ENCODE peak calls at places on chromosomes 2 and 18, in seven cellular contexts. One of them, this sample, is unnamed.

GRCh38 chr18:64055019-64055418 is 85.1 kb downstream of the SERPINB8 start:
- DNase-seq in stomach: no peak
- DNase-seq in adrenal gland: no peak
- DNase-seq in heart left ventricle: no peak
- DNase-seq in neural progenitor cell: no peak
- DNase-seq in effector memory CD4-positive, alpha-beta T cell: no peak
- DNase-seq in fibroblast of lung: no peak
- DNase-seq in this sample: no peak

GRCh38 chr2:240629968-240630770 is 4.9 kb downstream of the GPR35 start:
- DNase-seq in neural progenitor cell: no peak
- DNase-seq in heart left ventricle: no peak
- DNase-seq in adrenal gland: peak; percentile 9
- DNase-seq in fibroblast of lung: no peak
- DNase-seq in effector memory CD4-positive, alpha-beta T cell: no peak
- DNase-seq in stomach: no peak
- DNase-seq in this sample: peak; percentile 76

GRCh38 chr2:85524567-85524923 is 14.4 kb upstream of the MAT2A start:
- DNase-seq in neural progenitor cell: peak; percentile 49
- DNase-seq in heart left ventricle: no peak
- DNase-seq in effector memory CD4-positive, alpha-beta T cell: no peak
- DNase-seq in adrenal gland: no peak
- DNase-seq in stomach: peak; percentile 31
- DNase-seq in fibroblast of lung: no peak
- DNase-seq in this sample: no peak

GRCh38 chr2:173544621-173545363 is 190.1 kb downstream of the CDCA7 start:
- DNase-seq in stomach: no peak
- DNase-seq in effector memory CD4-positive, alpha-beta T cell: no peak
- DNase-seq in neural progenitor cell: no peak
- DNase-seq in heart left ventricle: no peak
- DNase-seq in adrenal gland: no peak
- DNase-seq in fibroblast of lung: no peak
- DNase-seq in this sample: no peak

GRCh38 chr18:78113445-78113844 is 863.8 kb downstream of the GALR1 start:
- DNase-seq in neural progenitor cell: no peak
- DNase-seq in effector memory CD4-positive, alpha-beta T cell: no peak
- DNase-seq in stomach: no peak
- DNase-seq in heart left ventricle: no peak
- DNase-seq in adrenal gland: no peak
- DNase-seq in fibroblast of lung: no peak
- DNase-seq in this sample: no peak

GRCh38 chr2:106649306-106649705 is 162.1 kb downstream of the CD8B2 start:
- DNase-seq in effector memory CD4-positive, alpha-beta T cell: no peak
- DNase-seq in stomach: no peak
- DNase-seq in heart left ventricle: no peak
- DNase-seq in neural progenitor cell: no peak
- DNase-seq in adrenal gland: no peak
- DNase-seq in fibroblast of lung: no peak
- DNase-seq in this sample: no peak

GRCh38 chr2:131146255-131146654 is 41.1 kb downstream of the PLEKHB2 start:
- DNase-seq in effector memory CD4-positive, alpha-beta T cell: no peak
- DNase-seq in stomach: no peak
- DNase-seq in heart left ventricle: no peak
- DNase-seq in neural progenitor cell: no peak
- DNase-seq in fibroblast of lung: no peak
- DNase-seq in adrenal gland: no peak
- DNase-seq in this sample: no peak

GRCh38 chr2:28436525-28437051 is 43.9 kb downstream of the FOSL2 start:
- DNase-seq in effector memory CD4-positive, alpha-beta T cell: no peak
- DNase-seq in heart left ventricle: no peak
- DNase-seq in adrenal gland: no peak
- DNase-seq in fibroblast of lung: no peak
- DNase-seq in neural progenitor cell: no peak
- DNase-seq in stomach: no peak
- DNase-seq in this sample: no peak

GRCh38 chr2:213281156-213281555 is 3.1 kb upstream of the SPAG16 start:
- DNase-seq in adrenal gland: no peak
- DNase-seq in stomach: no peak
- DNase-seq in neural progenitor cell: no peak
- DNase-seq in heart left ventricle: no peak
- DNase-seq in effector memory CD4-positive, alpha-beta T cell: no peak
- DNase-seq in fibroblast of lung: peak; percentile 49
- DNase-seq in this sample: no peak

GRCh38 chr2:119682578-119682977 is 3.6 kb downstream of the TMEM177 start:
- DNase-seq in heart left ventricle: no peak
- DNase-seq in adrenal gland: no peak
- DNase-seq in neural progenitor cell: no peak
- DNase-seq in stomach: peak; percentile 22
- DNase-seq in effector memory CD4-positive, alpha-beta T cell: no peak
- DNase-seq in fibroblast of lung: no peak
- DNase-seq in this sample: peak; percentile 38

GRCh38 chr2:143475131-143475784 is 346.0 kb downstream of the ARHGAP15 start:
- DNase-seq in effector memory CD4-positive, alpha-beta T cell: no peak
- DNase-seq in adrenal gland: no peak
- DNase-seq in stomach: no peak
- DNase-seq in heart left ventricle: no peak
- DNase-seq in fibroblast of lung: no peak
- DNase-seq in neural progenitor cell: no peak
- DNase-seq in this sample: no peak

GRCh38 chr2:179751184-179751809 is 110.1 kb downstream of the ZNF385B start:
- DNase-seq in stomach: no peak
- DNase-seq in heart left ventricle: no peak
- DNase-seq in neural progenitor cell: peak; percentile 26
- DNase-seq in fibroblast of lung: peak; percentile 14
- DNase-seq in adrenal gland: no peak
- DNase-seq in effector memory CD4-positive, alpha-beta T cell: no peak
- DNase-seq in this sample: no peak

GRCh38 chr2:240259924-240260529 is 119.6 kb upstream of the OTOS start:
- DNase-seq in heart left ventricle: peak; percentile 66
- DNase-seq in stomach: no peak
- DNase-seq in adrenal gland: no peak
- DNase-seq in neural progenitor cell: no peak
- DNase-seq in effector memory CD4-positive, alpha-beta T cell: no peak
- DNase-seq in fibroblast of lung: no peak
- DNase-seq in this sample: no peak

GRCh38 chr2:113282747-113283533 is 4.2 kb upstream of the PAX8 start:
- DNase-seq in neural progenitor cell: peak; percentile 16
- DNase-seq in effector memory CD4-positive, alpha-beta T cell: no peak
- DNase-seq in heart left ventricle: peak; percentile 47
- DNase-seq in stomach: peak; percentile 80
- DNase-seq in fibroblast of lung: peak; percentile 48
- DNase-seq in adrenal gland: peak; percentile 92
- DNase-seq in this sample: peak; percentile 91

GRCh38 chr2:68709421-68709911 is 25.1 kb upstream of the ARHGAP25 start:
- DNase-seq in fibroblast of lung: peak; percentile 41
- DNase-seq in stomach: no peak
- DNase-seq in neural progenitor cell: peak; percentile 71
- DNase-seq in heart left ventricle: no peak
- DNase-seq in effector memory CD4-positive, alpha-beta T cell: no peak
- DNase-seq in adrenal gland: peak; percentile 22
- DNase-seq in this sample: no peak

GRCh38 chr2:33570681-33571080 is 28.4 kb downstream of the FAM98A start:
- DNase-seq in effector memory CD4-positive, alpha-beta T cell: no peak
- DNase-seq in fibroblast of lung: no peak
- DNase-seq in stomach: no peak
- DNase-seq in neural progenitor cell: no peak
- DNase-seq in adrenal gland: no peak
- DNase-seq in heart left ventricle: no peak
- DNase-seq in this sample: no peak

DNA sequence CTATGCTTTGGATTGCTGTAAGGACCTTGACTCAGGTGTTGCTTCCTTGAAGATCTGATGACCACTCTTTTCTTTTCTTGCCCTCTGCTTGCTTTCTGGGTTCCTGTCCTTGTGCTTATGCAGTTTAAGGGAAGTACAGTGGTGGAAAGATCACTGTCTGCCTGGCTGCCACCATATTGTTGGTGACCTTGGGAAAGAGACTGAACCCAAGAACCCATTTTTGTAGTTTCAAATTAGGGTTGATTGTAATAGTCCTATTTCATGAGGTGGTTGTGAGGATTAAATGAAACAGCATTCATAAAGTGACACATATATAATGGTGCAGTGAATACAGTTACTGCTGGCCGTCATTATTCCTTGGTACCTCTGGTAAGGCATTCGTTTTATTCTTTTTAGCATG is 41.1 kb downstream of the MAP4K4 start:
- DNase-seq in heart left ventricle: no peak
- DNase-seq in effector memory CD4-positive, alpha-beta T cell: no peak
- DNase-seq in fibroblast of lung: no peak
- DNase-seq in stomach: no peak
- DNase-seq in adrenal gland: no peak
- DNase-seq in neural progenitor cell: no peak
- DNase-seq in this sample: no peak
- H3K4me1 ChIP-seq in heart left ventricle: peaks cover 94% of the 10 kb centered on the region
- H3K4me1 ChIP-seq in effector memory CD4-positive, alpha-beta T cell: peaks cover 21% of the 10 kb centered on the region
- H3K4me1 ChIP-seq in fibroblast of lung: peaks cover 32% of the 10 kb centered on the region
- H3K4me1 ChIP-seq in stomach: peaks cover 59% of the 10 kb centered on the region
- H3K4me1 ChIP-seq in adrenal gland: peaks cover 3% of the 10 kb centered on the region
- H3K4me1 ChIP-seq in neural progenitor cell: peaks cover 33% of the 10 kb centered on the region
- H3K4me1 ChIP-seq in this sample: peaks cover 58% of the 10 kb centered on the region

DNA sequence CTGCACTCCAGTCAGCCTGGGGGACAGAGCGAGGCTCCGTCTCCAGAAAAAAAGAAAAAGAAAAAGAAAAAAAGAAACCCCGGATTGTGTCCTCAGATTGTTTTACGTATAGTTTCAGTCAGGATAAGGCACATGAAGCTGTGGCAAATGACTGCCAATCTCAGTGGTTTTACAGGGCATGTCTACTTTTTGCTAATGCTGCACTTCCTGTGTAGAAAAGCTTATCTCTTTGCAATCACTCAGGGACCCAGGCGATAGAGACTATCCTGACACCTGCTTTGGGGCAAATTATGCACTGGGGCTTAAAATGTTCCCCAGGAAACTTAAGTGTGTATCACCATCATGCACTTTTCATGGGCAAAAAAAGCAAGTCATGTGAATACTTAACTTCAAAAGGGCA is 103.7 kb upstream of the MEIS1 start:
- DNase-seq in effector memory CD4-positive, alpha-beta T cell: no peak
- DNase-seq in fibroblast of lung: no peak
- DNase-seq in neural progenitor cell: no peak
- DNase-seq in adrenal gland: no peak
- DNase-seq in stomach: no peak
- DNase-seq in heart left ventricle: no peak
- DNase-seq in this sample: no peak
- H3K4me3 ChIP-seq in effector memory CD4-positive, alpha-beta T cell: no peak overlapping the region
- H3K4me3 ChIP-seq in fibroblast of lung: no peak overlapping the region
- H3K4me3 ChIP-seq in neural progenitor cell: no peak overlapping the region
- H3K4me3 ChIP-seq in adrenal gland: no peak overlapping the region
- H3K4me3 ChIP-seq in stomach: no peak overlapping the region
- H3K4me3 ChIP-seq in heart left ventricle: no peak overlapping the region
- H3K4me3 ChIP-seq in this sample: no peak overlapping the region

GRCh38 chr2:128605931-128606330 is 287.3 kb upstream of the HS6ST1 start:
- DNase-seq in effector memory CD4-positive, alpha-beta T cell: no peak
- DNase-seq in stomach: peak; percentile 14
- DNase-seq in neural progenitor cell: no peak
- DNase-seq in adrenal gland: no peak
- DNase-seq in heart left ventricle: no peak
- DNase-seq in fibroblast of lung: no peak
- DNase-seq in this sample: no peak
- H3K4me1 ChIP-seq in effector memory CD4-positive, alpha-beta T cell: no peaks in the 10 kb centered on the region
- H3K4me1 ChIP-seq in stomach: no peaks in the 10 kb centered on the region
- H3K4me1 ChIP-seq in neural progenitor cell: no peaks in the 10 kb centered on the region
- H3K4me1 ChIP-seq in adrenal gland: no peaks in the 10 kb centered on the region
- H3K4me1 ChIP-seq in heart left ventricle: no peaks in the 10 kb centered on the region
- H3K4me1 ChIP-seq in fibroblast of lung: no peaks in the 10 kb centered on the region
- H3K4me1 ChIP-seq in this sample: no peaks in the 10 kb centered on the region

GRCh38 chr2:88885679-88886402 is 194.4 kb downstream of the RPIA start:
- DNase-seq in heart left ventricle: no peak
- DNase-seq in neural progenitor cell: no peak
- DNase-seq in adrenal gland: no peak
- DNase-seq in fibroblast of lung: no peak
- DNase-seq in effector memory CD4-positive, alpha-beta T cell: no peak
- DNase-seq in stomach: no peak
- DNase-seq in this sample: no peak
- H3K4me3 ChIP-seq in heart left ventricle: no peak overlapping the region
- H3K4me3 ChIP-seq in neural progenitor cell: no peak overlapping the region
- H3K4me3 ChIP-seq in adrenal gland: no peak overlapping the region
- H3K4me3 ChIP-seq in fibroblast of lung: no peak overlapping the region
- H3K4me3 ChIP-seq in effector memory CD4-positive, alpha-beta T cell: no peak overlapping the region
- H3K4me3 ChIP-seq in stomach: no peak overlapping the region
- H3K4me3 ChIP-seq in this sample: no peak overlapping the region

GRCh38 chr2:200852605-200853004 is 11.9 kb downstream of the CLK1 start:
- DNase-seq in adrenal gland: no peak
- DNase-seq in stomach: no peak
- DNase-seq in effector memory CD4-positive, alpha-beta T cell: no peak
- DNase-seq in fibroblast of lung: no peak
- DNase-seq in neural progenitor cell: no peak
- DNase-seq in heart left ventricle: no peak
- DNase-seq in this sample: no peak

GRCh38 chr2:200850512-200851256 is 13.8 kb downstream of the CLK1 start:
- DNase-seq in stomach: no peak
- DNase-seq in neural progenitor cell: no peak
- DNase-seq in effector memory CD4-positive, alpha-beta T cell: no peak
- DNase-seq in adrenal gland: no peak
- DNase-seq in heart left ventricle: no peak
- DNase-seq in fibroblast of lung: no peak
- DNase-seq in this sample: no peak

GRCh38 chr2:200847939-200848338 is 16.5 kb downstream of the CLK1 start:
- DNase-seq in heart left ventricle: no peak
- DNase-seq in effector memory CD4-positive, alpha-beta T cell: no peak
- DNase-seq in fibroblast of lung: no peak
- DNase-seq in neural progenitor cell: no peak
- DNase-seq in stomach: no peak
- DNase-seq in adrenal gland: no peak
- DNase-seq in this sample: no peak

GRCh38 chr2:200847268-200847667 is 17.2 kb downstream of the CLK1 start:
- DNase-seq in neural progenitor cell: no peak
- DNase-seq in fibroblast of lung: no peak
- DNase-seq in adrenal gland: no peak
- DNase-seq in heart left ventricle: no peak
- DNase-seq in effector memory CD4-positive, alpha-beta T cell: no peak
- DNase-seq in stomach: no peak
- DNase-seq in this sample: no peak

DNA sequence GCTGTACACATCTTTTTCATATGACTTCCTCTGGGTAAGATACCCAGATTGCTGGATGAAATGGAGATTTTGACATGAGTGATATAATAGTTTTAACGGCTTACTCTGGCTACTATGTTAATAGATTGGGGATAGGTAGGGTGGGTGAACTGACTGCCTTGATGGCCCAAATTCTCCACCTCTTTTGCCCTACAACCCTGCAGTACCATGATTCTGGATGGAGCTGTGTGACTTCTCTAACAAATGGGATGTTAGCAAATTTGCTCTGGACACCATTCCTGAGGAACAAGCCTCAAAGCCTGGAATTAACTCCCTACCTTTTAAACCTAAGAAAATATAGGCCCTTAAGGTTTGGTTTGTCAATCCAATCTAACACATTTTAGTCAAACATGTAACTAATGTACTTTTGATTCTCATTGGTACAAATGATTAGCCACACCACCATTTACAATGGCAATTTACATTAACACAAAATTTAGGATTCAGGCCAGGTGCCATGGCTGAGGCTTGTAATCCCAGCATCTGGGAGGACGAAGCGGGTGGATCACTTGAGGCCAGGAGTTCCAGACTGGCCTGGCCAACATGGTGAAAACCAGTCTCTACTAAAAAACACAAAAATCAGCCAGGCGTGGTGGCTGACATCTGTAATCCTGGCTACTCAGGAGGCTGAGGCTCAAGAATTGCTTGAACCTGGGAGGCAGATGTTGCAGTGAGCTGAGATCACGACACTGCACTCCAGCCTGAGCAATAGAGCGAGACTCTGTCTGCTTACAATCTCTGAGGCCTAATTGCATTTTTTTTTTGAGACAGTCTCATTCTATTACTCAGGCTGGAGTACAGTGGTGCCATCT is 12.8 kb downstream of the CLK1 start:
- DNase-seq in effector memory CD4-positive, alpha-beta T cell: no peak
- DNase-seq in adrenal gland: no peak
- DNase-seq in stomach: no peak
- DNase-seq in fibroblast of lung: no peak
- DNase-seq in heart left ventricle: no peak
- DNase-seq in neural progenitor cell: no peak
- DNase-seq in this sample: no peak
- H3K4me1 ChIP-seq in effector memory CD4-positive, alpha-beta T cell: no peaks in the 10 kb centered on the region
- H3K4me1 ChIP-seq in adrenal gland: no peaks in the 10 kb centered on the region
- H3K4me1 ChIP-seq in stomach: no peaks in the 10 kb centered on the region
- H3K4me1 ChIP-seq in fibroblast of lung: no peaks in the 10 kb centered on the region
- H3K4me1 ChIP-seq in heart left ventricle: peaks cover 3% of the 10 kb centered on the region
- H3K4me1 ChIP-seq in neural progenitor cell: no peaks in the 10 kb centered on the region
- H3K4me1 ChIP-seq in this sample: peaks cover 8% of the 10 kb centered on the region